ENCODE peak calls at places on chromosomes 6 and 20, in seven cellular contexts. D is spleen, A is iPS-NIHi11, P is AG09309, H is NCI-H1092, Q is ACHN, U is mesenteric fat pad. F is an unnamed sample.

GRCh38 chr20:39057911-39058310 is 95.8 kb downstream of the DHX35 start:
- DNase-seq in D (no peak), A (no peak), P (no peak), H (no peak), Q (no peak), U (no peak), F (no peak)

GRCh38 chr20:38255389-38255788 is 5.1 kb downstream of the KIAA1755 start:
- DNase-seq in D (no peak), A (no peak), P (no peak), H (no peak), Q (no peak), U (peak), F (no peak)

GRCh38 chr20:22805970-22806369 is 221.6 kb upstream of the FOXA2 start:
- DNase-seq in D (no peak), A (no peak), P (no peak), H (no peak), Q (no peak), U (no peak), F (no peak)

GRCh38 chr20:50532231-50532630 is 22.0 kb downstream of the PTPN1 start:
- DNase-seq in D (no peak), A (no peak), P (no peak), H (no peak), Q (peak), U (no peak), F (no peak)

GRCh38 chr6:133595076-133595868 is 293.6 kb upstream of the TCF21 start:
- DNase-seq in D (no peak), A (no peak), P (no peak), H (no peak), Q (no peak), U (no peak), F (no peak)

GRCh38 chr6:6885521-6886088 is 222.2 kb upstream of the RREB1 start:
- DNase-seq in D (peak), A (no peak), P (no peak), H (no peak), Q (no peak), U (no peak), F (no peak)

GRCh38 chr6:3458706-3459421 is 2.0 kb upstream of the SLC22A23 start:
- DNase-seq in D (no peak), A (no peak), P (no peak), H (no peak), Q (no peak), U (no peak), F (no peak)

GRCh38 chr6:105459884-105460283 is 57.0 kb upstream of the PREP start:
- DNase-seq in D (no peak), A (no peak), P (peak), H (no peak), Q (no peak), U (no peak), F (no peak)

GRCh38 chr20:2109425-2110210 is 8.0 kb downstream of the STK35 start:
- DNase-seq in D (no peak), A (no peak), P (no peak), H (no peak), Q (peak), U (no peak), F (no peak)

GRCh38 chr6:137866200-137866913 is 702 bp upstream of the TNFAIP3 start:
- DNase-seq in D (peak), A (peak), P (no peak), H (no peak), Q (peak), U (no peak), F (peak)

GRCh38 chr20:62021794-62022419 is 43.8 kb downstream of the TAF4 start:
- DNase-seq in D (no peak), A (no peak), P (no peak), H (no peak), Q (no peak), U (no peak), F (no peak)

GRCh38 chr6:27280064-27280539 is 32.0 kb downstream of the POM121L2 start:
- DNase-seq in D (no peak), A (no peak), P (no peak), H (no peak), Q (peak), U (no peak), F (no peak)

GRCh38 chr20:18180815-18181214 is 43.2 kb downstream of the KAT14 start:
- DNase-seq in D (no peak), A (no peak), P (no peak), H (no peak), Q (peak), U (no peak), F (no peak)

GRCh38 chr6:87660226-87660886 is 41.7 kb downstream of the AKIRIN2 start:
- DNase-seq in D (no peak), A (no peak), P (peak), H (no peak), Q (peak), U (no peak), F (no peak)

GRCh38 chr20:24339179-24339578 is 130.2 kb upstream of the SYNDIG1 start:
- DNase-seq in D (no peak), A (no peak), P (no peak), H (no peak), Q (no peak), U (no peak), F (no peak)

GRCh38 chr6:41122918-41123317 is 31.2 kb downstream of the TREML1 start:
- DNase-seq in D (no peak), A (no peak), P (no peak), H (no peak), Q (no peak), U (no peak), F (no peak)

GRCh38 chr6:167699141-167700036 is 127.3 kb upstream of the AFDN start:
- DNase-seq in D (peak), A (no peak), P (no peak), H (no peak), Q (no peak), U (peak), F (peak)

GRCh38 chr6:153947817-153948447 is 91.1 kb upstream of the OPRM1 start:
- DNase-seq in D (no peak), A (peak), P (no peak), H (no peak), Q (peak), U (no peak), F (no peak)

GRCh38 chr20:23293689-23294088 is 56.9 kb upstream of the NXT1 start:
- DNase-seq in D (peak), A (no peak), P (no peak), H (no peak), Q (no peak), U (no peak), F (no peak)

GRCh38 chr20:47278907-47279348 is 77.6 kb downstream of the ZMYND8 start:
- DNase-seq in D (no peak), A (no peak), P (no peak), H (no peak), Q (no peak), U (no peak), F (no peak)

GRCh38 chr6:145036848-145037567 is 698.3 kb downstream of the EPM2A start:
- DNase-seq in D (no peak), A (no peak), P (no peak), H (no peak), Q (no peak), U (no peak), F (no peak)

GRCh38 chr6:93040375-93040774 is 379.0 kb downstream of the EPHA7 start:
- DNase-seq in D (no peak), A (no peak), P (no peak), H (no peak), Q (no peak), U (no peak), F (no peak)

GRCh38 chr6:25388776-25389175 is 109.6 kb downstream of the CARMIL1 start:
- DNase-seq in D (no peak), A (no peak), P (no peak), H (no peak), Q (no peak), U (no peak), F (no peak)

GRCh38 chr20:53847843-53848185 is 222.6 kb downstream of the BCAS1 start:
- DNase-seq in D (no peak), A (no peak), P (no peak), H (no peak), Q (no peak), U (no peak), F (no peak)

GRCh38 chr6:83815631-83816030 is 37.5 kb upstream of the RIPPLY2 start:
- DNase-seq in D (no peak), A (no peak), P (no peak), H (no peak), Q (peak), U (no peak), F (no peak)

F was measured in activated effector memory CD4-positive, alpha-beta T cell treated with anti-CD3 and anti-CD28 coated beads, Interleukin-2, amount 50 U/mL, for 16 hours.